ENCODE peak calls at places on chromosomes 16 and 17, in nine cellular contexts. V is psoas muscle; X is neural progenitor cell; C is colonic mucosa; R is effector memory CD4-positive, alpha-beta T cell; H is hepatocyte; P is heart right ventricle; F is mammary epithelial cell; K is lung. B is an unnamed sample.

GRCh38 chr16:73025111-73025505 is 22.8 kb downstream of the ZFHX3 start:
- DNase-seq in K (no peak), X (no peak), V (no peak), P (no peak), R (no peak), C (no peak), H (no peak), F (no peak), B (peak; percentile 47)

GRCh38 chr17:50199211-50199633 is 2.2 kb downstream of the COL1A1 start:
- DNase-seq in K (no peak), C (no peak), X (no peak), P (no peak), F (no peak), H (no peak), R (no peak), V (peak; percentile 56), B (peak; percentile 18)

GRCh38 chr16:8109510-8110369 is 480.6 kb downstream of the TMEM114 start:
- DNase-seq in F (no peak), C (no peak), V (no peak), R (no peak), X (no peak), K (no peak), P (no peak), H (no peak), B (no peak)

GRCh38 chr16:31880322-31880979 is 6.8 kb downstream of the ZNF267 start:
- DNase-seq in F (peak; percentile 73), X (no peak), C (no peak), P (no peak), R (no peak), V (no peak), H (peak; percentile 38), K (no peak), B (no peak)

GRCh38 chr17:44379887-44380286 is 9.6 kb downstream of the ITGA2B start:
- DNase-seq in F (no peak), C (no peak), H (no peak), X (no peak), P (no peak), R (no peak), V (no peak), K (no peak), B (no peak)

GRCh38 chr16:30963925-30964511 is 6.5 kb downstream of the SETD1A start:
- DNase-seq in H (no peak), P (no peak), K (no peak), F (no peak), C (no peak), X (no peak), R (no peak), V (no peak), B (no peak)

GRCh38 chr17:44911133-44912001 is 3.9 kb downstream of the GFAP start:
- DNase-seq in K (peak; percentile 67), F (no peak), P (peak; percentile 63), C (peak; percentile 74), X (peak; percentile 84), H (peak; percentile 76), V (peak; percentile 65), R (no peak), B (peak; percentile 58)

GRCh38 chr16:56315955-56316354 is 109.4 kb downstream of the AMFR start:
- DNase-seq in P (no peak), F (no peak), C (no peak), H (no peak), X (no peak), R (no peak), V (no peak), K (no peak), B (no peak)

GRCh38 chr16:5874899-5875298 is 777.3 kb upstream of the EEF2KMT start:
- DNase-seq in K (no peak), X (no peak), V (no peak), F (no peak), C (no peak), R (no peak), H (no peak), P (no peak), B (no peak)

GRCh38 chr16:2481676-2482075 is 6.7 kb downstream of the TBC1D24 start:
- DNase-seq in V (no peak), F (no peak), R (no peak), C (no peak), H (no peak), K (no peak), P (no peak), X (no peak), B (no peak)

GRCh38 chr16:2483939-2484897 is 9.3 kb downstream of the TBC1D24 start:
- DNase-seq in H (no peak), F (no peak), P (no peak), C (no peak), R (no peak), V (no peak), X (no peak), K (no peak), B (no peak)

GRCh38 chr16:2484898-2485508 is 10.1 kb downstream of the TBC1D24 start:
- DNase-seq in X (no peak), F (no peak), R (no peak), K (no peak), V (no peak), H (peak; percentile 58), P (no peak), C (no peak), B (no peak)

GRCh38 chr16:2482181-2483107 is 7.5 kb downstream of the TBC1D24 start:
- DNase-seq in P (no peak), F (peak; percentile 43), R (no peak), K (no peak), C (no peak), V (peak; percentile 87), X (no peak), H (no peak), B (peak; percentile 60)

DNA sequence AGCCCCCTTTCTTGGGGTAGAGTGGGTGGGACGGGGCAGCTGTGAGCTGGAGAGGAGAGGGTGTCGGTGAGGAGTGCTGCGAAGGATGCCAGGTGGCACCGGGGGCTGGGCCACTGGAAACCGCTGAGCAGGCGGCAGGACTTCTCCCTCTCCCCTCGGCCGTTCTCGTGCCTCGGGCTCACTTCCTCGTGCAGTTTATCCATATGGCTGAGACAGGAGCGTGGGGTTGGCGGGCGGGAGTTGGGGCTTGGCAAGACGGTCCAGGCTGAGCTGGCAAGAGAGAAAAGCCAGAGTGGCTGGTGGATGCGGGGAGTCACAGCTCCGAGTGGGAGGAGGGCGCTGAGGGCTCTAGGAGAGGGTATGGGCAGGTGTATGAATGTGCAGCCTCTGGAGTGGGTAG is 8.2 kb downstream of the TBC1D24 start:
- DNase-seq in H (no peak), V (no peak), P (no peak), K (no peak), R (no peak), X (no peak), C (no peak), F (no peak), B (no peak)
- H3K27me3 ChIP-seq in H (no peaks in the 10 kb centered on the region), V (no peaks in the 10 kb centered on the region), P (no peaks in the 10 kb centered on the region), K (no peaks in the 10 kb centered on the region), R (no peaks in the 10 kb centered on the region), X (no peaks in the 10 kb centered on the region), C (no peaks in the 10 kb centered on the region), F (no peaks in the 10 kb centered on the region), B (no peaks in the 10 kb centered on the region)

GRCh38 chr16:84308120-84308519 is 13.4 kb downstream of the WFDC1 start:
- DNase-seq in H (peak; percentile 66), X (peak; percentile 88), F (no peak), K (no peak), C (peak; percentile 51), R (no peak), V (peak; percentile 60), P (peak; percentile 57), B (peak; percentile 41)
- H3K4me3 ChIP-seq in H (no peak overlapping the region), X (no peak overlapping the region), F (no peak overlapping the region), K (no peak overlapping the region), C (no peak overlapping the region), R (no peak overlapping the region), V (no peak overlapping the region), P (no peak overlapping the region), B (no peak overlapping the region)

DNA sequence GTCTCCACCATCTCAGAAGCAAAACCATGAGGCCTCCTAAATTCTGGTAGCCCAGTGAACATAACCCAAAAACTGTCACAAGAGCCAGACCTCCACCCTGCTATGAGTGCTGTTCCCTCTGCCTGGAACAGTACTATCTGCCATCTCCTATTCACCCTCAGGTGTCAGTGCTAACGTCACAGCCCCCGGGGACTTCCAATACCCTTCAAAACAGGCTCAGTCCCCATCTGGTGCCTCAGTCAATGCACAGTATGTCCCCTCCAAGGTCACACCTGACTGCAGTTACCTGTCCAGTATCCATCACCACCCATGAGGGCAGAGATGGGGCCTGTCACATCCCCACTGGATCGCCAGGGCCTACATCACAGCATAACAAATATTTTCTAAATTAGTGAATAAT is 11.5 kb downstream of the CREBBP start:
- DNase-seq in P (no peak), V (no peak), C (no peak), K (no peak), R (no peak), H (no peak), X (no peak), F (no peak), B (no peak)
- H3K4me1 ChIP-seq in P (peaks cover 91% of the 10 kb centered on the region), V (peaks cover 89% of the 10 kb centered on the region), C (peaks cover 10% of the 10 kb centered on the region), K (peaks cover 22% of the 10 kb centered on the region), R (peaks cover 30% of the 10 kb centered on the region), H (peaks cover 32% of the 10 kb centered on the region), X (peaks cover 34% of the 10 kb centered on the region), F (peaks cover 5% of the 10 kb centered on the region), B (peaks cover 98% of the 10 kb centered on the region)

DNA sequence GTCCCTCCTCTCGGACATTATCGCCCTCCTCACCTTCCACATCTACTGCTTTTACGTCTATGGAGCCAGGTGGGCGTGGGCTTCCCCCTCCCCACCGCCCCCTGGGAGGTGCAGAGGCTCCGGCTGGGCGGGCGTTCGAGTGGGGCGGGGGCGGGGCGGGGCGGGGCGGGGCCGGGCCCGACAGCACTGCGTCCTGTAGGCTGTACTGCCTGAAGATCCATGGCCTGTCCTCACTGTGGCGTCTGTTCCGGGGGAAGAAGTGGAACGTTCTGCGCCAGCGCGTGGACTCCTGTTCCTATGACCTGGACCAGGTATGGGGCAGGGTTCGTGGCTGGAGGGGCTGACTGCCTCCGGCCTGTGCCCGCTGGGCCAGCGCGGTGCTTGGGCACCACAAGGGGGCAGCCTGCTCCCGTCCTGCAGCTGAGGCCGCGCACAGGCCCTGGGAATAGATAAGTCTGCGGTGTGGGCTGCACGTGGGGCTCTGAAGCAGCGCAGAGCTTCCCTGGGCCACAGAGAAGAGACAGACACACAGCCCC is 9.2 kb downstream of the PIGQ start:
- DNase-seq in F (no peak), C (peak; percentile 74), P (peak; percentile 75), X (peak; percentile 89), K (peak; percentile 75), V (peak; percentile 91), H (peak; percentile 88), R (peak; percentile 30), B (peak; percentile 74)
- H3K27me3 ChIP-seq in F (no peaks in the 10 kb centered on the region), C (no peaks in the 10 kb centered on the region), P (no peaks in the 10 kb centered on the region), X (peaks cover 7% of the 10 kb centered on the region), K (no peaks in the 10 kb centered on the region), V (no peaks in the 10 kb centered on the region), H (no peaks in the 10 kb centered on the region), R (no peaks in the 10 kb centered on the region), B (no peaks in the 10 kb centered on the region)